ENCODE peak calls at places on chromosome 5, in six cellular contexts. D is GM23338, P is neural progenitor cell, E is MM.1S, W is PC-3, Y is GM23248. S is an unnamed sample. For H3F3A, the result is how much of the 10 kb centered on the place peaks cover.

GRCh38 chr5:54514269-54514668 is 3.3 kb upstream of the SNX18 start:
- DNase-seq in D (peak), W (no peak), E (peak), P (peak), Y (peak), S (no peak)

GRCh38 chr5:90301248-90301647 is 108.3 kb downstream of the CETN3 start:
- DNase-seq in Y (no peak), D (no peak), W (no peak), P (no peak), E (peak), S (no peak)

GRCh38 chr5:78829811-78830499 is 155.2 kb downstream of the ARSB start:
- DNase-seq in Y (no peak), D (no peak), E (no peak), W (no peak), P (no peak), S (no peak)

GRCh38 chr5:80072103-80073073 is 37.2 kb downstream of the THBS4 start:
- DNase-seq in D (no peak), E (no peak), P (no peak), W (peak), Y (peak), S (no peak)

GRCh38 chr5:134549714-134550113 is 24.2 kb downstream of the JADE2 start:
- DNase-seq in E (no peak), P (no peak), W (peak), D (no peak), Y (peak), S (no peak)

GRCh38 chr5:127064253-127064652 is 9.0 kb downstream of the C5orf63 start:
- DNase-seq in D (no peak), W (no peak), Y (no peak), P (no peak), E (no peak), S (no peak)

GRCh38 chr5:133527311-133527710 is 85.0 kb downstream of the FSTL4 start:
- DNase-seq in P (no peak), W (no peak), E (no peak), Y (peak), D (no peak), S (no peak)

GRCh38 chr5:140383300-140383699 is 18.3 kb upstream of the ANKHD1 start:
- DNase-seq in E (no peak), Y (no peak), W (no peak), P (no peak), D (no peak), S (no peak)

GRCh38 chr5:143051244-143052058 is 281.3 kb downstream of the ARHGAP26 start:
- DNase-seq in Y (peak), W (peak), E (no peak), P (no peak), D (peak), S (peak)

GRCh38 chr5:55307383-55308253 is at the start of the genes DHX29 and MTREX:
- DNase-seq in D (peak), E (peak), P (peak), Y (peak), W (peak), S (peak)

GRCh38 chr5:173265433-173265832 is 30.4 kb upstream of the NKX2-5 start:
- DNase-seq in W (no peak), Y (no peak), D (no peak), P (no peak), E (no peak), S (no peak)

GRCh38 chr5:88689662-88690351 is 193.2 kb downstream of the MEF2C start:
- DNase-seq in D (no peak), E (no peak), Y (peak), P (peak), W (no peak), S (no peak)
- TF ChIP-seq EZH2 in D (peak), E (no peak), Y (peak), P (peak), W (no peak), S (no peak)

GRCh38 chr5:124644138-124644537 is 102.3 kb downstream of the ZNF608 start:
- DNase-seq in D (no peak), W (peak), Y (peak), E (no peak), P (no peak), S (no peak)
- H3F3A ChIP-seq in D (under half), W (under half), Y (under half), E (under half), P (half or more), S (under half)

DNA sequence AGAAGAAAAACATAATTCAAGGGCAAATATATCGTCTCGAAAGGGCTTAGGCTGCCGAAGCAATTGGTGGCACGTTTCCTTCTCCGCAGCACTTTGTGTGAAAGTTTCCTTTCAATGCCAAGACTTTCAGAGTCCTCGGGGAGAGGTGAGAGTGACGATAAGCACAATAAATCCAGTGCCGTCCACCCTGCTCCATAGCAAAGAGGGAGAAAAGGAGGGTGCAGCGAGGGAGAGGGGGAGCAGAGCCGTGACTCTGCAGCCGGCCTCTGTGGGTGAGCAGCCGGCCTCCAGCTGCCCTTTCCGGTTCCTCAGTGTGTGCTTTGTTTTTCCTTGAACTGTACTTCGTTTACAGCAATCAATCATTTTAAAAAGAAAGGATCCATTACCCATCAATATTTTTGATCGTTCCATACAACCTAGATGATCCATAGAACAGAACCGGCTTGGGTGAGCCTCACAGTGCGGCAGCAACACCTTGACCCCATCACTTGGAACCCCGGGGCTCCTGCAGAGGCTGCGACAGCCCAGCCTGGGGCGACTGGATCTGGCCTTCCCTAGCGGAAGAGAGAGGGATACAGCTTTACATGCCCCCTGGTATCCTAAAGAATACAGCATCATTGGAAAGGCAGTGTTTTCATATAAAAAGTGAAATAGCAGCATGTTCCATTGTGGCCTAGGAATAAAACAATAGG is 247.0 kb upstream of the IRX4 start:
- DNase-seq in E (no peak), P (no peak), W (no peak), Y (no peak), D (no peak), S (no peak)
- TF ChIP-seq EZH2 in E (no peak), P (no peak), W (no peak), Y (no peak), D (no peak), S (peak)

DNA sequence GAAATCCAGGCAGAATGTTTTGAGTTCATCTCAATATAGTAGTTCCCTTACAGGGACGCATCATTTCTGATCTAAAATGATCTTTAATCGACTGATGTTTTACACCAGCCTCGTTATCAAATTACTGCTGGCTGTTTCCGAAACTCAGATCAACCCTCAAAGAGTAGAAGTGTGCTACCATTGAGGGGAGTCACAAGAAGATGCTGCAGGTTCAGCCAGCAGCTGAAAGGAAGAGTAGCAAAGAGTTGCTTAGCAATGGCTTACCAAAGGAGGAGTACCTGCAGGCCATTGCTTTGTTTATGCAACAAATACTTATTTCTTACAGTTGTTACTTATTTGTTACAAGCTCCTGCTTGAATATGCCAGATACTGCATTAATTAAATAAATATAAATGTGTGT is 144.1 kb downstream of the EBF1 start:
- DNase-seq in E (no peak), Y (no peak), P (no peak), W (no peak), D (no peak), S (no peak)
- H3F3A ChIP-seq in E (under half), Y (under half), P (under half), W (under half), D (under half), S (under half)

DNA sequence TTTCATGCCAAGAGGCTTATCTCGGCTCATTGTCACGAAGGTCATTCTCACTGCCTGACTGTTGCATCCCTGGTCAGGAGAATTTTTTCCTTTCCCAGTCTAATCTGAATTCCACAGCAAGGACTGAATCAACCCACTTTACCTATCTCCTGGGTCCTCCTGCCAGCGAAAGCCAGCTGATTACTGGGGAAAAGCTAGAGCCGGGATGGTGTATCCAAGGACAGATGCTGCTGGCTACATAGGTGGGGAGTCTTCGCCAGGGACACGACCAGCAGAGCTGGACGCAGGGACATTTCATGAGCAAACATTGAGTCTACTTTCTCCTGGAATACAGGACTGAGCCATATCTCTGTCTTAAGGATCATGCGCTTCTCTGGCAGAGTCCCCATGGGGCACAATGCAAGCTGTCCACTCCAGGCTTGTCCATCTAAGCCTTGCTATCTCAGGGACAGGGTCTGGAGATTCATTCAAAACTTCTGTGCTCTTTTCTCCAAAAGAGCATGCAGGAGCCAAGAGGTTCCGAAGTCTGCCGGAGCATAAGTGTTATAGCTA is 6.4 kb upstream of the HAND1 start:
- DNase-seq in P (peak), D (peak), E (no peak), W (no peak), Y (no peak), S (no peak)
- TF ChIP-seq EZH2 in P (peak), D (peak), E (no peak), W (no peak), Y (no peak), S (no peak)

DNA sequence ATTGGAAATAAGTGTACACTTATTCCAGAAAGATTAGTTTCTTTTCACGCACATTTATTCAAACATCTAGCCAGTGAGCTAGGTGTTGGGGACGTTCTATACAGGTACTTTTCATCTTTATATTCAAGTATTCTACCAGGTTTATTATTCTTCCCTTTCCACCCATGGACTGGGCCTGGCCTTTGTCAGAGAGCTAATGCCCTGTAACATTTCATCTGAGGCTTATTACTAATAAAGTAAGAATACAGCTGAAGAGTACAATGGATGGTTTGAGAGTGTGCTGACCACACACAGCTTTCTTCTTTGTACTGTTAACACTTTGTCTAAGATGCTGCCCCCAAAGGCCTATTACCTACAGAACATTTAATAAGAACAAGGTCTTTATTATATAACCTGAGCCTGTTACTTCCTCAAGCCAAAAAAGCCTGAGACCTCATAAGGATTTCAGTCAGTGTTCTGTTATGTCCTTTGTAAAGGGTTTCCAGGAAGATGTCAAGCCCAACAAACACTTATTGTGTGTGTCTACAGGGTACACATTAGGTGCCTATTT is 93.5 kb downstream of the ZNF608 start:
- DNase-seq in W (no peak), Y (no peak), E (no peak), D (no peak), P (peak), S (no peak)
- H3F3A ChIP-seq in W (under half), Y (under half), E (under half), D (under half), P (half or more), S (half or more)